ENCODE peak calls at places on chromosome 4, in eight cellular contexts. U is SW480, R is iris pigment epithelial cell, M is nephron progenitor cell, W is GM03348, K is hepatocyte, O is NCI-H82, A is A549. E is an unnamed sample.

GRCh38 chr4:1604181-1604705 is 79.9 kb downstream of the FAM53A start:
- DNase-seq in U (peak; percentile 61), R (no peak), M (no peak), W (peak; percentile 54), K (no peak), O (no peak), A (no peak), E (no peak)

GRCh38 chr4:24802648-24803047 is 7.3 kb downstream of the SOD3 start:
- DNase-seq in U (no peak), R (no peak), M (no peak), W (no peak), K (no peak), O (peak; percentile 76), A (no peak), E (no peak)

GRCh38 chr4:30264465-30264864 is 455.7 kb upstream of the PCDH7 start:
- DNase-seq in U (no peak), R (no peak), M (no peak), W (no peak), K (no peak), O (no peak), A (no peak), E (no peak)

GRCh38 chr4:184649971-184650855 is 675 bp downstream of the PRIMPOL start:
- DNase-seq in U (peak; percentile 15), R (peak; percentile 67), M (peak; percentile 24), W (peak; percentile 38), K (peak; percentile 44), O (peak; percentile 64), A (peak; percentile 29), E (peak; percentile 33)

GRCh38 chr4:97150966-97151365 is 992.3 kb downstream of the STPG2 start:
- DNase-seq in U (no peak), R (no peak), M (no peak), W (no peak), K (no peak), O (no peak), A (no peak), E (no peak)

GRCh38 chr4:10342866-10343265 is 114.4 kb downstream of the ZNF518B start:
- DNase-seq in U (no peak), R (no peak), M (no peak), W (no peak), K (no peak), O (no peak), A (no peak), E (no peak)

GRCh38 chr4:121380448-121381147 is at the start of gene QRFPR:
- DNase-seq in U (no peak), R (peak; percentile 7), M (peak; percentile 60), W (peak; percentile 17), K (peak; percentile 15), O (no peak), A (peak; percentile 10), E (peak; percentile 16)

GRCh38 chr4:70844180-70844579 is 4.5 kb upstream of the GRSF1 start:
- DNase-seq in U (no peak), R (no peak), M (no peak), W (no peak), K (no peak), O (no peak), A (no peak), E (no peak)

GRCh38 chr4:165192956-165193355 is 14.4 kb upstream of the KLHL2 start:
- DNase-seq in U (no peak), R (no peak), M (no peak), W (no peak), K (no peak), O (no peak), A (no peak), E (no peak)

GRCh38 chr4:169690787-169691186 is 67.0 kb downstream of the HPF1 start:
- DNase-seq in U (no peak), R (no peak), M (no peak), W (no peak), K (no peak), O (no peak), A (no peak), E (no peak)

GRCh38 chr4:46432923-46433322 is 43.0 kb upstream of the GABRA2 start:
- DNase-seq in U (peak; percentile 22), R (peak; percentile 70), M (no peak), W (no peak), K (no peak), O (no peak), A (no peak), E (peak; percentile 80)

GRCh38 chr4:128229458-128229805 is 58.2 kb downstream of the PGRMC2 start:
- DNase-seq in U (no peak), R (peak; percentile 50), M (no peak), W (no peak), K (no peak), O (peak; percentile 97), A (no peak), E (no peak)

GRCh38 chr4:149296084-149296483 is 519.6 kb downstream of the IQCM start:
- DNase-seq in U (no peak), R (no peak), M (no peak), W (no peak), K (no peak), O (no peak), A (no peak), E (no peak)

GRCh38 chr4:94305468-94306225 is 37.0 kb downstream of the HPGDS start:
- DNase-seq in U (no peak), R (no peak), M (no peak), W (no peak), K (no peak), O (peak; percentile 33), A (no peak), E (no peak)

GRCh38 chr4:55020131-55020530 is 105.3 kb downstream of the KDR start:
- DNase-seq in U (no peak), R (peak; percentile 29), M (no peak), W (no peak), K (no peak), O (no peak), A (no peak), E (no peak)

GRCh38 chr4:30802622-30803323 is 82.6 kb downstream of the PCDH7 start:
- DNase-seq in U (no peak), R (peak; percentile 50), M (no peak), W (peak; percentile 83), K (no peak), O (peak; percentile 67), A (no peak), E (no peak)

GRCh38 chr4:94165256-94165655 is 42.4 kb upstream of the SMARCAD1 start:
- DNase-seq in U (peak; percentile 37), R (no peak), M (no peak), W (no peak), K (no peak), O (no peak), A (no peak), E (no peak)

GRCh38 chr4:96736352-96736889 is 896.5 kb downstream of the PDHA2 start:
- DNase-seq in U (no peak), R (peak; percentile 88), M (no peak), W (no peak), K (peak; percentile 32), O (peak; percentile 1), A (peak; percentile 31), E (no peak)

GRCh38 chr4:142434519-142435224 is 411.4 kb downstream of the INPP4B start:
- DNase-seq in U (no peak), R (no peak), M (no peak), W (no peak), K (no peak), O (peak; percentile 8), A (no peak), E (no peak)

GRCh38 chr4:54318904-54319303 is 89.8 kb downstream of the PDGFRA start:
- DNase-seq in U (peak; percentile 4), R (peak; percentile 71), M (peak; percentile 36), W (peak; percentile 68), K (peak; percentile 75), O (peak; percentile 30), A (peak; percentile 54), E (peak; percentile 44)

GRCh38 chr4:34170941-34171340 is 2073.4 kb downstream of the ARAP2 start:
- DNase-seq in U (no peak), R (peak; percentile 59), M (no peak), W (no peak), K (no peak), O (no peak), A (no peak), E (no peak)

E was measured in testis.